ENCODE peak calls at places on chromosomes 2 and 18, in nine cellular contexts. One of them, this sample, is unnamed.

GRCh38 chr2:127715778-127716449 is 14.6 kb downstream of the SFT2D3 start:
- DNase-seq in spleen: no peak
- DNase-seq in A549: no peak
- DNase-seq in IMR-90: no peak
- DNase-seq in stomach: no peak
- DNase-seq in H1: no peak
- DNase-seq in heart left ventricle: no peak
- DNase-seq in lower leg skin: no peak
- DNase-seq in gastrocnemius medialis: no peak
- DNase-seq in this sample: no peak

GRCh38 chr2:110842048-110842447 is 109.7 kb downstream of the ACOXL start:
- DNase-seq in spleen: no peak
- DNase-seq in A549: no peak
- DNase-seq in IMR-90: no peak
- DNase-seq in stomach: no peak
- DNase-seq in H1: no peak
- DNase-seq in heart left ventricle: no peak
- DNase-seq in lower leg skin: no peak
- DNase-seq in gastrocnemius medialis: no peak
- DNase-seq in this sample: no peak

GRCh38 chr2:42105330-42106256 is 57.8 kb downstream of the PKDCC start:
- DNase-seq in spleen: peak
- DNase-seq in A549: no peak
- DNase-seq in IMR-90: no peak
- DNase-seq in stomach: peak
- DNase-seq in H1: no peak
- DNase-seq in heart left ventricle: peak
- DNase-seq in lower leg skin: peak
- DNase-seq in gastrocnemius medialis: no peak
- DNase-seq in this sample: peak

GRCh38 chr2:233053928-233054774 is 6.0 kb upstream of the INPP5D start:
- DNase-seq in spleen: peak
- DNase-seq in A549: peak
- DNase-seq in IMR-90: peak
- DNase-seq in stomach: peak
- DNase-seq in H1: peak
- DNase-seq in heart left ventricle: peak
- DNase-seq in lower leg skin: peak
- DNase-seq in gastrocnemius medialis: no peak
- DNase-seq in this sample: peak

GRCh38 chr18:58247363-58247834 is 203.4 kb downstream of the NEDD4L start:
- DNase-seq in spleen: no peak
- DNase-seq in A549: no peak
- DNase-seq in IMR-90: peak
- DNase-seq in stomach: no peak
- DNase-seq in H1: no peak
- DNase-seq in heart left ventricle: peak
- DNase-seq in lower leg skin: no peak
- DNase-seq in gastrocnemius medialis: no peak
- DNase-seq in this sample: no peak

GRCh38 chr2:121334581-121335293 is 49.7 kb upstream of the TFCP2L1 start:
- DNase-seq in spleen: peak
- DNase-seq in A549: no peak
- DNase-seq in IMR-90: no peak
- DNase-seq in stomach: no peak
- DNase-seq in H1: no peak
- DNase-seq in heart left ventricle: no peak
- DNase-seq in lower leg skin: peak
- DNase-seq in gastrocnemius medialis: peak
- DNase-seq in this sample: no peak

GRCh38 chr2:55843096-55843991 is 80.2 kb downstream of the EFEMP1 start:
- DNase-seq in spleen: no peak
- DNase-seq in A549: peak
- DNase-seq in IMR-90: peak
- DNase-seq in stomach: peak
- DNase-seq in H1: no peak
- DNase-seq in heart left ventricle: no peak
- DNase-seq in lower leg skin: no peak
- DNase-seq in gastrocnemius medialis: no peak
- DNase-seq in this sample: peak

GRCh38 chr2:8976847-8977246 is 26.6 kb downstream of the MBOAT2 start:
- DNase-seq in spleen: no peak
- DNase-seq in A549: no peak
- DNase-seq in IMR-90: no peak
- DNase-seq in stomach: no peak
- DNase-seq in H1: no peak
- DNase-seq in heart left ventricle: no peak
- DNase-seq in lower leg skin: no peak
- DNase-seq in gastrocnemius medialis: no peak
- DNase-seq in this sample: no peak

GRCh38 chr2:102050854-102051391 is 59.2 kb downstream of the IL1R2 start:
- DNase-seq in spleen: no peak
- DNase-seq in A549: no peak
- DNase-seq in IMR-90: peak
- DNase-seq in stomach: peak
- DNase-seq in H1: no peak
- DNase-seq in heart left ventricle: peak
- DNase-seq in lower leg skin: peak
- DNase-seq in gastrocnemius medialis: peak
- DNase-seq in this sample: peak

DNA sequence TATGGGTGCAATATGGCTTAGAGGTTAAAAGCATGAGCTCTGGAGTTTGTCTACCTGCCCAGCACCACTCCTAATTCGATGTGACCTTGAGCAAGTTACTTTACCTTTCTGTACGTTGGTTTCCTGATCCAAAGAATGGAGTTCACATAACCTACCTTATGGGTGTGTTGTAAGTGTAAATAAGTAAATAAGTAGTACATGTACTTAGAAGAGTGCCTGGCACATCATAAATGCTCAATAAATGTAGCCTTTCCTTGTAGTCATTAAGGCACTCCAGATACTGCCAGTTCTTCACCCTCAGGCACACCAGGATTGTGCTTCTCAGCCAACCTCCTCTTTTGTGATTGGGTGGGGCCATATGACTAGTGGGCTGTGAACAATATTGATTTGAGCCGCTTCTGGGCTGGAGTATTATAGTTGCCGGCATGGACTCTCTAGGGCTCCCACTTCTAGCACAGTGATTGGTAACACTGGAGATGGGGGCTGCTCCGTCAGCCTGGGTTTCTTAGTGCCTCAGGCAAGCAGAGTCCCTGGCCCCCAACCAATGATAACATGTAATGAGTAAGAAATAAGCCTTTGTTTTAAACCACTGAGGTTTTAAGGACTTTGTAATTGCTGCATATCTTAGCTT is 101.7 kb upstream of the NOSTRIN start:
- DNase-seq in spleen: no peak
- DNase-seq in A549: no peak
- DNase-seq in IMR-90: peak
- DNase-seq in stomach: no peak
- DNase-seq in H1: no peak
- DNase-seq in heart left ventricle: no peak
- DNase-seq in lower leg skin: no peak
- DNase-seq in gastrocnemius medialis: no peak
- DNase-seq in this sample: peak
- TF ChIP-seq POLR2A in spleen: no peak
- TF ChIP-seq POLR2A in A549: no peak
- TF ChIP-seq POLR2A in IMR-90: no peak
- TF ChIP-seq POLR2A in stomach: no peak
- TF ChIP-seq POLR2A in H1: no peak
- TF ChIP-seq POLR2A in heart left ventricle: no peak
- TF ChIP-seq POLR2A in lower leg skin: no peak
- TF ChIP-seq POLR2A in gastrocnemius medialis: no peak
- TF ChIP-seq POLR2A in this sample: no peak

DNA sequence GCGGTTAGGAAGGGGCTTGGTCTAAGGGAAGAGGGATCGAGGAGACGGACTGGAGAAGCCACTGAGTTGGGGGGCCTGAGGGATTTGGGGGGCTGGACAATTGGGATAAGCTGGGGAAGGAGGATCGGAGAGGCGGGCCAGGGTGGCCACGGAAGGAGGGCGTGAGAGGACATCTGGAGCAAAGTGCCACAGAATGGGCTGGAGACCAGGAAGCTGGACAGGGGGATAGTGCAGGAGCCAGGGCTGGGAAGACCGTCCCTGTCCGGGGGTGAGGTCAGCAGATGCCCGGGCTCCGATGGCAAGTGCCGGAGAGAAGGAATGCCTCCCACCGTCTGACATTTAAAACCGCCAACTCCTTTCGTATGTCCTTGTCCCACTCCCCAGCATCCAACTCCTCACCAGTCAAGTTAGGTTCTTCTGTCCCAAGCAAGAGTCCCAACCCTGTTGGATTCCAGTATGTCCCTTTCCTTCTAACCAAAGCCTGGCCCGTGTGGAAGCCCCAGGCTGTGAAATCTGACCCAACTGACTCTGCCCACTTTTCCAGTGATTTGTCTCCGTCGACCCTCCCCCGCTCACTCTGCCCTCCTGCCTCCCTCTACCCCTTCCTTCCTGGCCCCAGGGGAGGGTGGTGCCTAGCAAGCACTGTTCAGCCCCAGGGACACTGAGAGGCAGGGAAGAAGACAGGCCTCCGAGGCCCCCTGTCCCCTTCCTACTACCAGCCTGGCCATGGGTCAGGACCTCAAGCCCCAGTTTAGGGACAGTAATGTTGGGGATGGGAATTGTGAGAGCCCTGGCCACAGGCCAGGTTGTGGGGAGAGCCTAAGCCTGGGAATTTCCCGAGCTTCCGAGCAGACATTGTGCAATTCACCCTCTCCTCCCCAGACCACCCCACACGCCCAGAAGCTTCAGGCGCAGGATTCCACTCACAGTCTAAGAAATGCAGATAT is 31.5 kb upstream of the TMBIM1 start:
- DNase-seq in spleen: no peak
- DNase-seq in A549: peak
- DNase-seq in IMR-90: peak
- DNase-seq in stomach: no peak
- DNase-seq in H1: peak
- DNase-seq in heart left ventricle: peak
- DNase-seq in lower leg skin: peak
- DNase-seq in gastrocnemius medialis: no peak
- DNase-seq in this sample: peak
- TF ChIP-seq POLR2A in spleen: no peak
- TF ChIP-seq POLR2A in A549: no peak
- TF ChIP-seq POLR2A in IMR-90: no peak
- TF ChIP-seq POLR2A in stomach: no peak
- TF ChIP-seq POLR2A in H1: no peak
- TF ChIP-seq POLR2A in heart left ventricle: no peak
- TF ChIP-seq POLR2A in lower leg skin: no peak
- TF ChIP-seq POLR2A in gastrocnemius medialis: no peak
- TF ChIP-seq POLR2A in this sample: no peak

DNA sequence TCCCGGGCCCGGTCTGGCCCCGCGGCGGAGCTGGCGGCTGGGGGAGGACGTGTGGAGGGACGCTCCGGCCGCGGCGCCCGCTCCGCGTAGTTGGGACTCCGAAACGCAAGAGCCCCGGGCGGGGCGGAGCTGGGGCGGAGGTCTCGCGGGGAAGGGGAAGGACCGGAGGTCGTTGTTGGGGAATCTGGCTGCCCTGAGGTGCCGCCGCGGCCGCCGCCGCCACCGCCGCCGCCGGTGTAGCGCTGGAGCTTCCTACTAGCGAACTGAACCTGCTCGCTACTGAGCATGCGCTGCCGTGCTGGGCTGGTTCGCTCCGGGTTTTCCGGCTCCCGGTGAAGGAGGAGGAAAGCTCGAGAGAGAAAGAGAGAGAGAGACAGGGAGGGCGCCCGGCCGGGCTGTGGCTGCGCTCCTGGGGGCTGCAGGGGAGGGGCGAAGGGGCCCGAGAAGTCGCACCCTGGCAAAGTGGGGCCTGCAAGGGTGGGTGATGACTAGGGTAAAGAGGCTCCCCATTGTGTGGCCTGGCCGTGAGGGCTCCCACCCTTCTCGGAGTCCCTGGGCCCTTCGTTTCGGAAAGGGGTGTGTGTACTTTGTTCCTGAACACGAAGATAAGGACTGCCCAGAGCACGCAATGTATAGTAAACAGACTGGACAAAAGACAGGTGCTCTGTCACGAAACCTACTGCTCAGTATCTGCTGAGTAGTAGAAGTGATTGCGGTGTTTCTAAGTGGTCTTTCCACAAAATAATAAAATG is at the start of gene SOS1:
- DNase-seq in spleen: peak
- DNase-seq in A549: peak
- DNase-seq in IMR-90: peak
- DNase-seq in stomach: peak
- DNase-seq in H1: peak
- DNase-seq in heart left ventricle: peak
- DNase-seq in lower leg skin: peak
- DNase-seq in gastrocnemius medialis: peak
- DNase-seq in this sample: peak
- TF ChIP-seq POLR2A in spleen: no peak
- TF ChIP-seq POLR2A in A549: peak
- TF ChIP-seq POLR2A in IMR-90: peak
- TF ChIP-seq POLR2A in stomach: peak
- TF ChIP-seq POLR2A in H1: no peak
- TF ChIP-seq POLR2A in heart left ventricle: no peak
- TF ChIP-seq POLR2A in lower leg skin: no peak
- TF ChIP-seq POLR2A in gastrocnemius medialis: peak
- TF ChIP-seq POLR2A in this sample: peak

GRCh38 chr18:32624182-32624723 is 148.6 kb downstream of the KLHL14 start:
- DNase-seq in spleen: no peak
- DNase-seq in A549: no peak
- DNase-seq in IMR-90: no peak
- DNase-seq in stomach: no peak
- DNase-seq in H1: no peak
- DNase-seq in heart left ventricle: no peak
- DNase-seq in lower leg skin: no peak
- DNase-seq in gastrocnemius medialis: no peak
- DNase-seq in this sample: no peak
- TF ChIP-seq POLR2A in spleen: no peak
- TF ChIP-seq POLR2A in A549: no peak
- TF ChIP-seq POLR2A in IMR-90: no peak
- TF ChIP-seq POLR2A in stomach: no peak
- TF ChIP-seq POLR2A in H1: no peak
- TF ChIP-seq POLR2A in heart left ventricle: no peak
- TF ChIP-seq POLR2A in lower leg skin: no peak
- TF ChIP-seq POLR2A in gastrocnemius medialis: no peak
- TF ChIP-seq POLR2A in this sample: no peak

DNA sequence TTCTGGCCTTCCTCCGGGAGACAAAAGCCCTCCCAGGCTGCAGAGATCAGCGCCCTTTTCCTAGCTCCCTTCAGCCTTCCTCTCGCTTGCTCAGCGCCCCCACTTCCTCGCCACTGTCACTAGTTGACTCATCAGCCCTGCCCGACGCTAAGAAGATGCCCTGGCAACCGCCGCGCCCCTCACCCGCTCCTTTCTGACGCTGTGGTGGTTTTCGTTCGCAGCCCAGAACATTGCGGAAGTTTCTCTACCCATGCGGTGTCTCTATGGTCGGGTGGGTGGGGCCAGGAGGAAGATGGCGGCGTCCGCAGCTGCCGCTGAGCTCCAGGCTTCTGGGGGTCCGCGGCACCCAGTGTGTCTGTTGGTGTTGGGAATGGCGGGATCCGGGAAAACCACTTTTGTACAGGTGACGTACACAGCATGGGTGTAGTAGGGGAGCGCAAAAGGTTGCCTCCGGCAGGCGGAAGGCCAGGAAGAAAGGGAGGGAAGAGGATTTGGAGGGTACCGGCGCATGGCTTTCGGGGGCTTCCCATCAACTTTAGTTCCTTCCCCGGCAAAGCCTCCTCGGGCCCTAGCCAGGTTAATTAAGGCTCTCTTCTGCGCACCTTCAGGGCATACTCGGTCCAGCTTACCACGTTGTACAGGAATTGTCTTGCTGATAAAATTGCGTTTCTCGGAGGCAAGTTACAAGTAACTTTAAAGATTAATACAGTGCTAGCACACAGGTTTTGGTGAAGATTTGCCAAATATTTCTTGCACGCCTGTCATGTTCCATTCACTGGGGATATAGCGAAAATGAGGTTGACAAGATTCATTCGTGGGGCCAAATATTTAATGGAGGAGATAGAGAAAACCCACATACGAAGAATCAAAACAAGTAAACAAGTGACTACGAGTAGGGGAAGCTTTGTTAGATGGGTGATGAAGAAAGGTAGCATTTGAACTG is at the start of the genes CCDC121 and GPN1:
- DNase-seq in spleen: peak
- DNase-seq in A549: peak
- DNase-seq in IMR-90: peak
- DNase-seq in stomach: peak
- DNase-seq in H1: peak
- DNase-seq in heart left ventricle: peak
- DNase-seq in lower leg skin: peak
- DNase-seq in gastrocnemius medialis: peak
- DNase-seq in this sample: peak
- TF ChIP-seq POLR2A in spleen: peak
- TF ChIP-seq POLR2A in A549: peak
- TF ChIP-seq POLR2A in IMR-90: peak
- TF ChIP-seq POLR2A in stomach: no peak
- TF ChIP-seq POLR2A in H1: peak
- TF ChIP-seq POLR2A in heart left ventricle: no peak
- TF ChIP-seq POLR2A in lower leg skin: no peak
- TF ChIP-seq POLR2A in gastrocnemius medialis: peak
- TF ChIP-seq POLR2A in this sample: peak